ENCODE peak calls at places on chromosomes 4 and X, in seven cellular contexts. E, K, S, M, D, T and G are unnamed samples.

GRCh38 chrX:37347420-37347819 is 1.7 kb upstream of the PRRG1 start:
- DNase-seq in E (peak), K (no peak), S (no peak), M (peak), D (no peak), T (no peak), G (no peak)

GRCh38 chr4:141331534-141332358 is 111.1 kb downstream of the ZNF330 start:
- DNase-seq in E (no peak), K (no peak), S (no peak), M (no peak), D (no peak), T (no peak), G (no peak)

GRCh38 chr4:52643846-52644245 is 15.3 kb downstream of the USP46 start:
- DNase-seq in E (peak), K (no peak), S (no peak), M (no peak), D (peak), T (no peak), G (no peak)

GRCh38 chrX:13666836-13667235 is 13.9 kb downstream of the TCEANC start:
- DNase-seq in E (no peak), K (no peak), S (no peak), M (no peak), D (no peak), T (no peak), G (no peak)

GRCh38 chr4:8340721-8341680 is 71.4 kb downstream of the HTRA3 start:
- DNase-seq in E (no peak), K (no peak), S (peak), M (no peak), D (peak), T (no peak), G (no peak)

GRCh38 chrX:106619797-106620196 is 8.0 kb downstream of the RADX start:
- DNase-seq in E (peak), K (no peak), S (no peak), M (no peak), D (no peak), T (no peak), G (no peak)

GRCh38 chr4:114435118-114435517 is 163.5 kb upstream of the UGT8 start:
- DNase-seq in E (no peak), K (no peak), S (no peak), M (no peak), D (no peak), T (no peak), G (no peak)

GRCh38 chr4:122602277-122603142 is 18.4 kb downstream of the IL21 start:
- DNase-seq in E (peak), K (no peak), S (peak), M (peak), D (no peak), T (no peak), G (no peak)

GRCh38 chr4:5785806-5786680 is 75.0 kb downstream of the EVC start:
- DNase-seq in E (peak), K (no peak), S (no peak), M (no peak), D (no peak), T (no peak), G (no peak)

GRCh38 chrX:153504445-153505016 is 9.8 kb downstream of the BGN start:
- DNase-seq in E (no peak), K (no peak), S (no peak), M (no peak), D (no peak), T (no peak), G (no peak)

GRCh38 chrX:72026341-72027023 is 105.2 kb downstream of the RTL5 start:
- DNase-seq in E (no peak), K (no peak), S (no peak), M (no peak), D (no peak), T (no peak), G (no peak)